ENCODE peak calls at places on chromosomes 4 and X, in six cellular contexts. One of them, this sample, is unnamed.

GRCh38 chr4:168304744-168305459 is 13.7 kb downstream of the DDX60 start:
- DNase-seq in ovary: no peak
- DNase-seq in H54: no peak
- DNase-seq in HepG2: no peak
- DNase-seq in lower leg skin: no peak
- DNase-seq in transverse colon: no peak
- DNase-seq in this sample: peak; percentile 25

GRCh38 chr4:141455651-141456050 is 180.7 kb upstream of the IL15 start:
- DNase-seq in transverse colon: no peak
- DNase-seq in ovary: no peak
- DNase-seq in HepG2: no peak
- DNase-seq in H54: no peak
- DNase-seq in lower leg skin: no peak
- DNase-seq in this sample: no peak

GRCh38 chrX:829145-829544 is 198.6 kb downstream of the SHOX start:
- DNase-seq in lower leg skin: no peak
- DNase-seq in H54: no peak
- DNase-seq in HepG2: no peak
- DNase-seq in transverse colon: no peak
- DNase-seq in ovary: no peak
- DNase-seq in this sample: no peak

GRCh38 chr4:146059865-146060264 is 115.7 kb upstream of the LSM6 start:
- DNase-seq in ovary: no peak
- DNase-seq in HepG2: no peak
- DNase-seq in transverse colon: peak; percentile 16
- DNase-seq in H54: no peak
- DNase-seq in lower leg skin: no peak
- DNase-seq in this sample: no peak

GRCh38 chrX:109857898-109858297 is 124.8 kb upstream of the ACSL4 start:
- DNase-seq in H54: no peak
- DNase-seq in transverse colon: no peak
- DNase-seq in lower leg skin: no peak
- DNase-seq in ovary: no peak
- DNase-seq in HepG2: no peak
- DNase-seq in this sample: no peak

GRCh38 chr4:151653548-151653918 is 107.3 kb downstream of the GATB start:
- DNase-seq in HepG2: no peak
- DNase-seq in ovary: no peak
- DNase-seq in transverse colon: no peak
- DNase-seq in H54: no peak
- DNase-seq in lower leg skin: no peak
- DNase-seq in this sample: no peak

GRCh38 chrX:96436105-96436504 is 248.5 kb upstream of the DIAPH2 start:
- DNase-seq in transverse colon: no peak
- DNase-seq in ovary: no peak
- DNase-seq in H54: peak; percentile 2
- DNase-seq in lower leg skin: no peak
- DNase-seq in HepG2: no peak
- DNase-seq in this sample: no peak

GRCh38 chr4:25065451-25065850 is 34.7 kb upstream of the LGI2 start:
- DNase-seq in lower leg skin: no peak
- DNase-seq in HepG2: no peak
- DNase-seq in H54: no peak
- DNase-seq in ovary: no peak
- DNase-seq in transverse colon: no peak
- DNase-seq in this sample: no peak

GRCh38 chr4:177401658-177402273 is 40.5 kb downstream of the AGA start:
- DNase-seq in HepG2: no peak
- DNase-seq in transverse colon: no peak
- DNase-seq in ovary: no peak
- DNase-seq in lower leg skin: no peak
- DNase-seq in H54: no peak
- DNase-seq in this sample: no peak

GRCh38 chr4:86108834-86109233 is 251.0 kb downstream of the MAPK10 start:
- DNase-seq in H54: no peak
- DNase-seq in ovary: no peak
- DNase-seq in lower leg skin: no peak
- DNase-seq in transverse colon: no peak
- DNase-seq in HepG2: peak; percentile 65
- DNase-seq in this sample: no peak

GRCh38 chr4:19803406-19803805 is 448.3 kb upstream of the SLIT2 start:
- DNase-seq in ovary: no peak
- DNase-seq in HepG2: no peak
- DNase-seq in lower leg skin: no peak
- DNase-seq in transverse colon: no peak
- DNase-seq in H54: no peak
- DNase-seq in this sample: no peak

GRCh38 chr4:74364649-74365491 is at the start of gene EREG:
- DNase-seq in lower leg skin: no peak
- DNase-seq in HepG2: no peak
- DNase-seq in ovary: peak; percentile 21
- DNase-seq in transverse colon: peak; percentile 30
- DNase-seq in H54: peak; percentile 3
- DNase-seq in this sample: peak; percentile 39

GRCh38 chr4:103998752-103999151 is 279.0 kb upstream of the TACR3 start:
- DNase-seq in H54: no peak
- DNase-seq in transverse colon: no peak
- DNase-seq in HepG2: no peak
- DNase-seq in ovary: no peak
- DNase-seq in lower leg skin: no peak
- DNase-seq in this sample: no peak

GRCh38 chr4:54554339-54554990 is 103.3 kb upstream of the KIT start:
- DNase-seq in lower leg skin: no peak
- DNase-seq in H54: no peak
- DNase-seq in ovary: no peak
- DNase-seq in HepG2: no peak
- DNase-seq in transverse colon: no peak
- DNase-seq in this sample: no peak

GRCh38 chr4:78645853-78646757 is 94.5 kb downstream of the ANXA3 start:
- DNase-seq in lower leg skin: peak; percentile 92
- DNase-seq in H54: no peak
- DNase-seq in HepG2: peak; percentile 36
- DNase-seq in ovary: peak; percentile 67
- DNase-seq in transverse colon: peak; percentile 70
- DNase-seq in this sample: peak; percentile 90

GRCh38 chr4:154626793-154627484 is 14.5 kb upstream of the FGG start:
- DNase-seq in transverse colon: peak; percentile 38
- DNase-seq in lower leg skin: no peak
- DNase-seq in ovary: peak; percentile 44
- DNase-seq in H54: no peak
- DNase-seq in HepG2: peak; percentile 49
- DNase-seq in this sample: peak; percentile 57

GRCh38 chr4:59818656-59819055 is 1381.5 kb upstream of the ADGRL3 start:
- DNase-seq in H54: no peak
- DNase-seq in ovary: no peak
- DNase-seq in transverse colon: no peak
- DNase-seq in lower leg skin: no peak
- DNase-seq in HepG2: no peak
- DNase-seq in this sample: peak; percentile 3

GRCh38 chrX:146363919-146364318 is 445.7 kb upstream of the CXorf51B start:
- DNase-seq in ovary: no peak
- DNase-seq in transverse colon: no peak
- DNase-seq in HepG2: no peak
- DNase-seq in lower leg skin: no peak
- DNase-seq in H54: no peak
- DNase-seq in this sample: no peak

GRCh38 chr4:92045718-92046117 is 258.0 kb upstream of the GRID2 start:
- DNase-seq in HepG2: no peak
- DNase-seq in H54: no peak
- DNase-seq in lower leg skin: no peak
- DNase-seq in transverse colon: no peak
- DNase-seq in ovary: no peak
- DNase-seq in this sample: no peak

GRCh38 chr4:138659640-138660325 is 355.8 kb upstream of the NOCT start:
- DNase-seq in lower leg skin: no peak
- DNase-seq in transverse colon: no peak
- DNase-seq in H54: peak; percentile 13
- DNase-seq in ovary: no peak
- DNase-seq in HepG2: no peak
- DNase-seq in this sample: no peak

GRCh38 chr4:112860731-112861377 is 188.6 kb upstream of the ANK2 start:
- DNase-seq in ovary: no peak
- DNase-seq in transverse colon: no peak
- DNase-seq in lower leg skin: no peak
- DNase-seq in HepG2: no peak
- DNase-seq in H54: no peak
- DNase-seq in this sample: no peak

GRCh38 chr4:189843392-189844009 is 97.2 kb upstream of the FRG1 start:
- DNase-seq in H54: no peak
- DNase-seq in lower leg skin: no peak
- DNase-seq in transverse colon: no peak
- DNase-seq in HepG2: no peak
- DNase-seq in ovary: no peak
- DNase-seq in this sample: no peak

GRCh38 chr4:6892909-6893202 is 16.8 kb upstream of the TBC1D14 start:
- DNase-seq in H54: no peak
- DNase-seq in transverse colon: no peak
- DNase-seq in ovary: no peak
- DNase-seq in lower leg skin: no peak
- DNase-seq in HepG2: no peak
- DNase-seq in this sample: no peak

GRCh38 chrX:129606918-129607317 is 47.8 kb downstream of the APLN start:
- DNase-seq in lower leg skin: peak; percentile 47
- DNase-seq in transverse colon: peak; percentile 74
- DNase-seq in H54: no peak
- DNase-seq in HepG2: peak; percentile 30
- DNase-seq in ovary: peak; percentile 57
- DNase-seq in this sample: peak; percentile 73

GRCh38 chr4:98659741-98660507 is 1.5 kb upstream of the TSPAN5 start:
- DNase-seq in ovary: no peak
- DNase-seq in H54: peak; percentile 35
- DNase-seq in HepG2: peak; percentile 26
- DNase-seq in lower leg skin: no peak
- DNase-seq in transverse colon: no peak
- DNase-seq in this sample: peak; percentile 66

GRCh38 chr4:98659106-98659592 is 738 bp upstream of the TSPAN5 start:
- DNase-seq in lower leg skin: no peak
- DNase-seq in ovary: peak; percentile 39
- DNase-seq in H54: no peak
- DNase-seq in transverse colon: no peak
- DNase-seq in HepG2: no peak
- DNase-seq in this sample: peak; percentile 27

GRCh38 chr4:98656443-98656842 is 2.0 kb downstream of the TSPAN5 start:
- DNase-seq in transverse colon: no peak
- DNase-seq in HepG2: no peak
- DNase-seq in lower leg skin: no peak
- DNase-seq in H54: no peak
- DNase-seq in ovary: no peak
- DNase-seq in this sample: no peak

GRCh38 chr4:98657531-98658286 is 702 bp downstream of the TSPAN5 start:
- DNase-seq in transverse colon: peak; percentile 23
- DNase-seq in lower leg skin: no peak
- DNase-seq in H54: peak; percentile 63
- DNase-seq in ovary: peak; percentile 44
- DNase-seq in HepG2: no peak
- DNase-seq in this sample: peak; percentile 88

GRCh38 chr4:98658287-98659105 is at the start of gene TSPAN5:
- DNase-seq in H54: peak; percentile 52
- DNase-seq in HepG2: peak; percentile 12
- DNase-seq in transverse colon: peak; percentile 82
- DNase-seq in lower leg skin: peak; percentile 51
- DNase-seq in ovary: peak; percentile 84
- DNase-seq in this sample: peak; percentile 91
- TF ChIP-seq POLR2A in H54: peak; percentile 56
- TF ChIP-seq POLR2A in HepG2: no peak
- TF ChIP-seq POLR2A in transverse colon: no peak
- TF ChIP-seq POLR2A in lower leg skin: no peak
- TF ChIP-seq POLR2A in ovary: no peak
- TF ChIP-seq POLR2A in this sample: peak; percentile 70

DNA sequence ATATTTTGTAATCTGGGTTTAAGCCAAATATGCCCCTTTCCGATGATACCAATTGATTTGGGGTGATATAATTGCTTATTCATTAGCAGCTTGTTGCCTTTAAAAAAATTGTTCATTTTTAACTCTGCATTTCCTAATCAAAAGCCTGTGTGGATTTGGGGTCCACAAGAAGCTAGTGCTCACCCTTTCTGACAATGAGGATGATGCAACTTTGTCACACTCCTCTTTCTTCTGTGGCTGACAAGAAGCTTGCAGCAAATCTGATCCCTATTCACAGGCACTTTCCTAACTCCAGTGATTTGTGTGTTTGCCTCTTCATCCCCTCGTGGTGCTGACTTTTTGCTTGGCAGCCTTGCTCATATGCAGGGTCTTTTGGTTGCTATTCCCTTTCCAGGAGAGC is 182.7 kb upstream of the LDB2 start:
- DNase-seq in H54: no peak
- DNase-seq in transverse colon: no peak
- DNase-seq in ovary: no peak
- DNase-seq in HepG2: no peak
- DNase-seq in lower leg skin: no peak
- DNase-seq in this sample: no peak
- TF ChIP-seq POLR2A in H54: no peak
- TF ChIP-seq POLR2A in transverse colon: no peak
- TF ChIP-seq POLR2A in ovary: no peak
- TF ChIP-seq POLR2A in HepG2: no peak
- TF ChIP-seq POLR2A in lower leg skin: no peak
- TF ChIP-seq POLR2A in this sample: no peak

DNA sequence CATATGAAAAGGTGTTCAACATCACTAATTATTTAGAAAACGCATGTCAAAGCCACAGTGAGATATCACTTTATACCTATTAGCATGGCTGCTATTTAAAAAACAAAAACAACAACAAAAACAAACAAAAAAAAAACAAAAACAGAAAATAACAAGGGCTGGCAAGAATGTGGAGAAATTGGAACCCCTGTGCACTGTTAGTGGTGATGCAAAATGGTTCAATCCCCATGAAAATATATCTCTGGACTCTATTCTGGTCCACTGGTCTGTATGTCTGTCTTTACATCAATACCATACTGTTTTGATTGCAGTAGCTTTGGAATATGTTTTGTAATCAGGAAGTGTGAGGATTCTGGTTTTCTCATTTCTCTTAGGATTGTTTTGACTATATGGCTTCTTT is 43.6 kb upstream of the SPP1 start:
- DNase-seq in HepG2: no peak
- DNase-seq in transverse colon: no peak
- DNase-seq in H54: no peak
- DNase-seq in lower leg skin: no peak
- DNase-seq in ovary: no peak
- DNase-seq in this sample: no peak
- TF ChIP-seq POLR2A in HepG2: no peak
- TF ChIP-seq POLR2A in transverse colon: no peak
- TF ChIP-seq POLR2A in H54: no peak
- TF ChIP-seq POLR2A in lower leg skin: no peak
- TF ChIP-seq POLR2A in ovary: no peak
- TF ChIP-seq POLR2A in this sample: no peak

GRCh38 chr4:100736651-100737450 is 219.0 kb upstream of the EMCN start:
- DNase-seq in ovary: no peak
- DNase-seq in transverse colon: no peak
- DNase-seq in H54: no peak
- DNase-seq in lower leg skin: peak; percentile 16
- DNase-seq in HepG2: no peak
- DNase-seq in this sample: no peak
- TF ChIP-seq POLR2A in ovary: no peak
- TF ChIP-seq POLR2A in transverse colon: no peak
- TF ChIP-seq POLR2A in H54: no peak
- TF ChIP-seq POLR2A in lower leg skin: no peak
- TF ChIP-seq POLR2A in HepG2: no peak
- TF ChIP-seq POLR2A in this sample: no peak

This sample was measured in erythroblast.